ENCODE peak calls at places on chromosomes 12 and 14, in five cellular contexts. One of them, this sample, is unnamed.

GRCh38 chr12:73352826-73353225 is 1080.7 kb downstream of the TRHDE start:
- DNase-seq in prostate gland: no peak
- DNase-seq in adrenal gland: no peak
- DNase-seq in esophagus muscularis mucosa: no peak
- DNase-seq in heart left ventricle: no peak
- DNase-seq in this sample: no peak

GRCh38 chr14:104247336-104248202 is 109.2 kb downstream of the KIF26A start:
- DNase-seq in prostate gland: no peak
- DNase-seq in adrenal gland: peak; percentile 8
- DNase-seq in esophagus muscularis mucosa: no peak
- DNase-seq in heart left ventricle: no peak
- DNase-seq in this sample: no peak

GRCh38 chr12:121990692-121991603 is 30.7 kb upstream of the BCL7A start:
- DNase-seq in prostate gland: no peak
- DNase-seq in adrenal gland: no peak
- DNase-seq in esophagus muscularis mucosa: no peak
- DNase-seq in heart left ventricle: no peak
- DNase-seq in this sample: no peak

GRCh38 chr12:29396774-29397173 is 15.8 kb upstream of the ERGIC2 start:
- DNase-seq in prostate gland: no peak
- DNase-seq in adrenal gland: no peak
- DNase-seq in esophagus muscularis mucosa: no peak
- DNase-seq in heart left ventricle: no peak
- DNase-seq in this sample: no peak

GRCh38 chr14:104112609-104113571 is 25.5 kb upstream of the KIF26A start:
- DNase-seq in prostate gland: no peak
- DNase-seq in adrenal gland: no peak
- DNase-seq in esophagus muscularis mucosa: no peak
- DNase-seq in heart left ventricle: peak; percentile 9
- DNase-seq in this sample: peak; percentile 67

GRCh38 chr12:22230280-22230794 is 104.2 kb downstream of the ST8SIA1 start:
- DNase-seq in prostate gland: no peak
- DNase-seq in adrenal gland: no peak
- DNase-seq in esophagus muscularis mucosa: no peak
- DNase-seq in heart left ventricle: no peak
- DNase-seq in this sample: no peak

GRCh38 chr12:121713257-121714155 is 954 bp downstream of the TMEM120B start:
- DNase-seq in prostate gland: no peak
- DNase-seq in adrenal gland: peak; percentile 32
- DNase-seq in esophagus muscularis mucosa: no peak
- DNase-seq in heart left ventricle: peak; percentile 61
- DNase-seq in this sample: peak; percentile 53

GRCh38 chr14:59251811-59252771 is 63.6 kb downstream of the DAAM1 start:
- DNase-seq in prostate gland: no peak
- DNase-seq in adrenal gland: no peak
- DNase-seq in esophagus muscularis mucosa: no peak
- DNase-seq in heart left ventricle: no peak
- DNase-seq in this sample: no peak

GRCh38 chr12:8027856-8028255 is 4.7 kb upstream of the FOXJ2 start:
- DNase-seq in prostate gland: no peak
- DNase-seq in adrenal gland: no peak
- DNase-seq in esophagus muscularis mucosa: no peak
- DNase-seq in heart left ventricle: no peak
- DNase-seq in this sample: no peak
- H3K4me3 ChIP-seq in prostate gland: no peak overlapping the region
- H3K4me3 ChIP-seq in adrenal gland: no peak overlapping the region
- H3K4me3 ChIP-seq in esophagus muscularis mucosa: no peak overlapping the region
- H3K4me3 ChIP-seq in heart left ventricle: no peak overlapping the region
- H3K4me3 ChIP-seq in this sample: no peak overlapping the region

GRCh38 chr12:77033658-77034164 is 31.7 kb downstream of the E2F7 start:
- DNase-seq in prostate gland: no peak
- DNase-seq in adrenal gland: no peak
- DNase-seq in esophagus muscularis mucosa: no peak
- DNase-seq in heart left ventricle: no peak
- DNase-seq in this sample: no peak

GRCh38 chr12:77031745-77032144 is 33.6 kb downstream of the E2F7 start:
- DNase-seq in prostate gland: no peak
- DNase-seq in adrenal gland: no peak
- DNase-seq in esophagus muscularis mucosa: no peak
- DNase-seq in heart left ventricle: no peak
- DNase-seq in this sample: no peak

GRCh38 chr12:77032406-77032805 is 33.0 kb downstream of the E2F7 start:
- DNase-seq in prostate gland: no peak
- DNase-seq in adrenal gland: no peak
- DNase-seq in esophagus muscularis mucosa: no peak
- DNase-seq in heart left ventricle: no peak
- DNase-seq in this sample: no peak
- H3K27ac ChIP-seq in prostate gland: no peak overlapping the region
- H3K27ac ChIP-seq in adrenal gland: no peak overlapping the region
- H3K27ac ChIP-seq in esophagus muscularis mucosa: no peak overlapping the region
- H3K27ac ChIP-seq in heart left ventricle: no peak overlapping the region
- H3K27ac ChIP-seq in this sample: no peak overlapping the region

GRCh38 chr14:23090254-23090636 is 4.7 kb downstream of the ACIN1 start:
- DNase-seq in prostate gland: no peak
- DNase-seq in adrenal gland: no peak
- DNase-seq in esophagus muscularis mucosa: no peak
- DNase-seq in heart left ventricle: no peak
- DNase-seq in this sample: no peak
- H3K36me3 ChIP-seq in prostate gland: no peaks in the 10 kb centered on the region
- H3K36me3 ChIP-seq in adrenal gland: no peaks in the 10 kb centered on the region
- H3K36me3 ChIP-seq in esophagus muscularis mucosa: peaks cover 81% of the 10 kb centered on the region
- H3K36me3 ChIP-seq in heart left ventricle: peaks cover 79% of the 10 kb centered on the region
- H3K36me3 ChIP-seq in this sample: no peaks in the 10 kb centered on the region

GRCh38 chr14:68816183-68816942 is 23.5 kb upstream of the ZFP36L1 start:
- DNase-seq in prostate gland: peak; percentile 88
- DNase-seq in adrenal gland: peak; percentile 88
- DNase-seq in esophagus muscularis mucosa: no peak
- DNase-seq in heart left ventricle: peak; percentile 95
- DNase-seq in this sample: peak; percentile 94

GRCh38 chr14:68817513-68818212 is 24.8 kb upstream of the ZFP36L1 start:
- DNase-seq in prostate gland: no peak
- DNase-seq in adrenal gland: no peak
- DNase-seq in esophagus muscularis mucosa: no peak
- DNase-seq in heart left ventricle: no peak
- DNase-seq in this sample: no peak

GRCh38 chr14:68815288-68816182 is 22.7 kb upstream of the ZFP36L1 start:
- DNase-seq in prostate gland: no peak
- DNase-seq in adrenal gland: peak; percentile 66
- DNase-seq in esophagus muscularis mucosa: no peak
- DNase-seq in heart left ventricle: no peak
- DNase-seq in this sample: no peak

GRCh38 chr14:68819260-68819691 is 26.4 kb upstream of the ZFP36L1 start:
- DNase-seq in prostate gland: no peak
- DNase-seq in adrenal gland: no peak
- DNase-seq in esophagus muscularis mucosa: no peak
- DNase-seq in heart left ventricle: peak; percentile 45
- DNase-seq in this sample: no peak

DNA sequence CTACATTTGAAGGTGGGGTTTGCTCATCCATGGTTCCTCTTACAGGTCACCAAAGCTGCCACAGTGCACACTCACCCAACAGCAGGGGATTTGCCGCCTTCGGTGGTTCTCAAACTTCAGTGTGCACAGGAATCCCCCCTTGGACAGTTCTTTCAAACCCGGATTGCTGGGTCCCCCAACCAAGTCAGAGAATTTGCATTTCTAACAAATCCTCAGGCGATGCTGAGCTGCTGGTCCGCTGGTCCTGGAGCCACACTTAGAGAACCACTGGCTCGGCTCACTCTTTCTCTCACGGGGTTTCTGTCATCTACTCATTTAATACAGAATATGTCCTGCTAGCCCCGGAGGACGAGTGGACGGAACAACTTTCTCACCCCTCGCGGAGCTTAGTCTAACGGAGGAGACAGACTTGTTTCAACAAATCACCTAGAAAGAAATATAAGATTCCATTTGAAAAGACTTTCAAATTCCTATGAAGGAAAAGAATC is 24.1 kb upstream of the ZFP36L1 start:
- DNase-seq in prostate gland: no peak
- DNase-seq in adrenal gland: no peak
- DNase-seq in esophagus muscularis mucosa: no peak
- DNase-seq in heart left ventricle: no peak
- DNase-seq in this sample: no peak
- H3K4me3 ChIP-seq in prostate gland: peak overlapping the region; percentile 38
- H3K4me3 ChIP-seq in adrenal gland: no peak overlapping the region
- H3K4me3 ChIP-seq in esophagus muscularis mucosa: peak overlapping the region; percentile 61
- H3K4me3 ChIP-seq in heart left ventricle: peak overlapping the region; percentile 67
- H3K4me3 ChIP-seq in this sample: no peak overlapping the region

GRCh38 chr12:54376596-54377468 is 7.7 kb downstream of the ZNF385A start:
- DNase-seq in prostate gland: no peak
- DNase-seq in adrenal gland: no peak
- DNase-seq in esophagus muscularis mucosa: no peak
- DNase-seq in heart left ventricle: peak; percentile 60
- DNase-seq in this sample: no peak

GRCh38 chr12:54379401-54380201 is 4.9 kb downstream of the ZNF385A start:
- DNase-seq in prostate gland: peak; percentile 84
- DNase-seq in adrenal gland: peak; percentile 90
- DNase-seq in esophagus muscularis mucosa: peak; percentile 96
- DNase-seq in heart left ventricle: peak; percentile 96
- DNase-seq in this sample: peak; percentile 94

GRCh38 chr12:54381136-54381535 is 3.4 kb downstream of the ZNF385A start:
- DNase-seq in prostate gland: no peak
- DNase-seq in adrenal gland: no peak
- DNase-seq in esophagus muscularis mucosa: no peak
- DNase-seq in heart left ventricle: no peak
- DNase-seq in this sample: no peak

GRCh38 chr12:54377797-54378515 is 6.6 kb downstream of the ZNF385A start:
- DNase-seq in prostate gland: no peak
- DNase-seq in adrenal gland: no peak
- DNase-seq in esophagus muscularis mucosa: no peak
- DNase-seq in heart left ventricle: no peak
- DNase-seq in this sample: no peak

DNA sequence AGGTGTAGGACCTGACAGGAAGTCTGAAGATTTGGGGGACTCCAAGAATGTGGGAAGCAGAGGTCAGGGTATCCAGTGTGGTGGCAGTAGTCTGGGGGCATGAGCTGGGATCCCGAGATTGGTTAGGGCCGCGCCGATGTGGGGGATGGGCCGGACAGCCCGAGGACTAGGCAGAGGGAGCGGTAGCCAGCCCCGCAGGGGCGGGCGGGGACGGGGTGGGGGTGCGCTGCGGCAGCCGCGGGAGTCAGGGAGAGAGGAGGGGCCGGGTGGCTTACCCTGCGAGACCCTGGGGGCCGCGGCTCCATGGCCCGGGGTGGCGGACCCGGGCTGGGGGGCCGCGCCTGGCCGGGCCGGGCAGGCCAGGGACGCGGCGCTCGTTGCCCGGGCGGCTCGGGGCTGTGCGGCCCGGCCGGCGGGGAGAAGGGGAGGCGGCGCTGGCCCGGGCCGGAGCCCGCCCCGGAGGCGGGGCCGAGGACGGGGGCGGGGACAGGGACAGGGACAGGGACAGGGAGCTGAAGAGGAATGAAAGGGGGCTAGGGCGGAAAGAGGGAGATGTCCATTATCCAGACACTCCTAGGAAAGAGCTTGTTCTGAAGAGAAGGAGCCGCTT is 5.6 kb downstream of the ZNF385A start:
- DNase-seq in prostate gland: no peak
- DNase-seq in adrenal gland: peak; percentile 58
- DNase-seq in esophagus muscularis mucosa: no peak
- DNase-seq in heart left ventricle: peak; percentile 79
- DNase-seq in this sample: no peak
- H3K27ac ChIP-seq in prostate gland: peak overlapping the region; percentile 50
- H3K27ac ChIP-seq in adrenal gland: peak overlapping the region; percentile 54
- H3K27ac ChIP-seq in esophagus muscularis mucosa: peak overlapping the region; percentile 84
- H3K27ac ChIP-seq in heart left ventricle: peak overlapping the region; percentile 83
- H3K27ac ChIP-seq in this sample: no peak overlapping the region

GRCh38 chr12:7066596-7066995 is 6.1 kb downstream of the C1S start:
- DNase-seq in prostate gland: no peak
- DNase-seq in adrenal gland: no peak
- DNase-seq in esophagus muscularis mucosa: no peak
- DNase-seq in heart left ventricle: no peak
- DNase-seq in this sample: no peak
- H3K36me3 ChIP-seq in prostate gland: no peaks in the 10 kb centered on the region
- H3K36me3 ChIP-seq in adrenal gland: no peaks in the 10 kb centered on the region
- H3K36me3 ChIP-seq in esophagus muscularis mucosa: peaks cover 84% of the 10 kb centered on the region
- H3K36me3 ChIP-seq in heart left ventricle: peaks cover 22% of the 10 kb centered on the region
- H3K36me3 ChIP-seq in this sample: no peaks in the 10 kb centered on the region

DNA sequence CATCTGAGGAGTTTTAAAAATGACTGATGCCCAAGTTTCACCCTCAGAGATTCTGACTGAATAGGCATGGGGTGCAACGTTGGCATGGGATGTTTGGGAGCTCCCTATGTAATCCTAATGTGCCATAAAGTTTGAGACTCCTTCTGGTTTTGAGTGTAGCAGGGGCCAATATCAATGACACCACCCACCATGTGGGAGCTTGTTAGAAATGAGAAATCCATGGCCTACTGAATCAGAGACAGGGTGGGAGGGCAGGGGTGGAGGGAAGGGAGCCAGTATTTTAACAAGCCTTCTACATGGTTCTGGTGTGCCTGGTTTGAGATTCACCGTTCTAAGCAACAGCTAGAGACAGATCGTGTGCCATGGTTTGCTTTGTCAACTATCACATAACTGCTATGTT is 46.1 kb downstream of the VCPKMT start:
- DNase-seq in prostate gland: no peak
- DNase-seq in adrenal gland: no peak
- DNase-seq in esophagus muscularis mucosa: no peak
- DNase-seq in heart left ventricle: no peak
- DNase-seq in this sample: no peak
- H3K4me3 ChIP-seq in prostate gland: no peak overlapping the region
- H3K4me3 ChIP-seq in adrenal gland: no peak overlapping the region
- H3K4me3 ChIP-seq in esophagus muscularis mucosa: no peak overlapping the region
- H3K4me3 ChIP-seq in heart left ventricle: no peak overlapping the region
- H3K4me3 ChIP-seq in this sample: no peak overlapping the region

GRCh38 chr12:26196424-26196722 is 1.0 kb downstream of the SSPN start:
- DNase-seq in prostate gland: no peak
- DNase-seq in adrenal gland: no peak
- DNase-seq in esophagus muscularis mucosa: no peak
- DNase-seq in heart left ventricle: no peak
- DNase-seq in this sample: no peak
- H3K27ac ChIP-seq in prostate gland: peak overlapping the region; percentile 81
- H3K27ac ChIP-seq in adrenal gland: peak overlapping the region; percentile 87
- H3K27ac ChIP-seq in esophagus muscularis mucosa: peak overlapping the region; percentile 95
- H3K27ac ChIP-seq in heart left ventricle: peak overlapping the region; percentile 81
- H3K27ac ChIP-seq in this sample: peak overlapping the region; percentile 49

GRCh38 chr12:123743002-123743401 is 19.1 kb upstream of the DNAH10 start:
- DNase-seq in prostate gland: no peak
- DNase-seq in adrenal gland: no peak
- DNase-seq in esophagus muscularis mucosa: no peak
- DNase-seq in heart left ventricle: no peak
- DNase-seq in this sample: no peak
- H3K36me3 ChIP-seq in prostate gland: peaks cover 3% of the 10 kb centered on the region
- H3K36me3 ChIP-seq in adrenal gland: no peaks in the 10 kb centered on the region
- H3K36me3 ChIP-seq in esophagus muscularis mucosa: peaks cover 97% of the 10 kb centered on the region
- H3K36me3 ChIP-seq in heart left ventricle: peaks cover 94% of the 10 kb centered on the region
- H3K36me3 ChIP-seq in this sample: peaks cover 8% of the 10 kb centered on the region

GRCh38 chr14:70811065-70811464 is 1.8 kb upstream of the MAP3K9 start:
- DNase-seq in prostate gland: no peak
- DNase-seq in adrenal gland: no peak
- DNase-seq in esophagus muscularis mucosa: no peak
- DNase-seq in heart left ventricle: no peak
- DNase-seq in this sample: no peak
- H3K4me3 ChIP-seq in prostate gland: no peak overlapping the region
- H3K4me3 ChIP-seq in adrenal gland: no peak overlapping the region
- H3K4me3 ChIP-seq in esophagus muscularis mucosa: no peak overlapping the region
- H3K4me3 ChIP-seq in heart left ventricle: no peak overlapping the region
- H3K4me3 ChIP-seq in this sample: no peak overlapping the region

This sample was measured in aorta.